ENCODE peak calls at places on chromosomes 7 and 10, in seven cellular contexts. H is astrocyte of the spinal cord, V is mesenchymal stem cell, A is BJ, F is mesendoderm, N is hepatocyte, D is adrenal gland. Y is an unnamed sample.

GRCh38 chr10:30782543-30783461 is 153.2 kb upstream of the LYZL2 start:
- DNase-seq in H (peak), V (peak), A (no peak), F (peak), N (no peak), D (no peak), Y (peak)

GRCh38 chr10:130244031-130244927 is 108.1 kb downstream of the GLRX3 start:
- DNase-seq in H (no peak), V (no peak), A (no peak), F (no peak), N (no peak), D (no peak), Y (no peak)

GRCh38 chr10:103277713-103278299 is 868 bp downstream of the INA start:
- DNase-seq in H (no peak), V (no peak), A (no peak), F (no peak), N (no peak), D (no peak), Y (no peak)

GRCh38 chr7:44884553-44885393 is 557 bp downstream of the PURB start:
- DNase-seq in H (peak), V (peak), A (no peak), F (peak), N (peak), D (peak), Y (peak)

GRCh38 chr7:149635561-149636329 is 137.6 kb downstream of the ZNF467 start:
- DNase-seq in H (no peak), V (no peak), A (no peak), F (peak), N (no peak), D (no peak), Y (peak)

GRCh38 chr7:140475747-140476333 is 3.5 kb downstream of the MKRN1 start:
- DNase-seq in H (peak), V (peak), A (no peak), F (peak), N (peak), D (no peak), Y (peak)

GRCh38 chr7:47347986-47348385 is 233.9 kb downstream of the TNS3 start:
- DNase-seq in H (no peak), V (no peak), A (no peak), F (no peak), N (no peak), D (no peak), Y (no peak)

GRCh38 chr7:17535776-17536175 is 237.3 kb downstream of the AHR start:
- DNase-seq in H (no peak), V (peak), A (no peak), F (no peak), N (no peak), D (no peak), Y (no peak)

GRCh38 chr10:130810856-130811255 is 500.7 kb downstream of the TCERG1L start:
- DNase-seq in H (no peak), V (no peak), A (no peak), F (no peak), N (no peak), D (no peak), Y (no peak)

GRCh38 chr10:78774999-78775711 is 293.6 kb upstream of the ZMIZ1 start:
- DNase-seq in H (peak), V (peak), A (no peak), F (no peak), N (peak), D (no peak), Y (peak)

GRCh38 chr7:158507917-158508316 is 79.7 kb downstream of the PTPRN2 start:
- DNase-seq in H (no peak), V (no peak), A (no peak), F (no peak), N (no peak), D (no peak), Y (no peak)
- H3K4me3 ChIP-seq in H (no peak), V (no peak), A (no peak), F (no peak), N (no peak), D (no peak), Y (no peak)

DNA sequence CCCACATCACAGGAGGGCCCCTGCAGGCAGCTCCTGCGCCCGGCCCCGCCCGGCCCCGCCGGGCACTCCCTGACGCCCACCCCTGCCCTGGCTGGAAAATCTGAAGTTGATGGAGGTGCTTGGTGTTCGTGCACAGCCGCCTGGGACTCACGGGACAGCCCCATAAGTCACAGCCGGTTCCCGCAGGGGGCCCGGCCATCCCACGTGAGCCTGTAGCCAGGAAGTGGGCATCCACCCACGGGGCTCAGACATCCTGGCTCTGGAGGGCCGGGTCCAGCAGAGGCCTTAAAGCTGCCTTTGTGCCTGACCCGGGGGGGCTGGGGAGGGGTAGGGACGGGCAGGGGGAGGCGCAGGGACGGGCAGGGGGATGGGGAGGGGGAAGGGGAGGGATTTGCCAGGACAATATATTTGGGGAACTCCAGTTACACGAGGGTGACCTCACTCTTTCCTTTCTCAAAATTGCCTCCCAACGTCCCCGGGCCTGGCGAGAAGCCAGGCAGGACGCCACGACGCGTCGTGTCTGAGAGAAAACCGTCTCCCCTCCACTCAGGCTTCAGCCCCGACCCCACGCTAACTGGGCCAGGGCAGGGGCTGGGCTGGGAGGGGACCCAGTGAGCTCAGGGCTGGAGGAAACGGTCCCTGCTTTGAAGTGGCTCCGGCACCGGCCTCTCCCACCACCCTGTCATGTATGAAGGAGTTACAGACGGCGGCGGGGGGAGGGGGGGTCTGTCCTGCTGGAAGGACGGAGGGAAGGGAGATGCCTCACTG is 82.1 kb upstream of the PDGFA start:
- DNase-seq in H (peak), V (no peak), A (no peak), F (no peak), N (no peak), D (peak), Y (peak)
- H3K4me3 ChIP-seq in H (no peak), V (no peak), A (no peak), F (no peak), N (no peak), D (no peak), Y (peak)

DNA sequence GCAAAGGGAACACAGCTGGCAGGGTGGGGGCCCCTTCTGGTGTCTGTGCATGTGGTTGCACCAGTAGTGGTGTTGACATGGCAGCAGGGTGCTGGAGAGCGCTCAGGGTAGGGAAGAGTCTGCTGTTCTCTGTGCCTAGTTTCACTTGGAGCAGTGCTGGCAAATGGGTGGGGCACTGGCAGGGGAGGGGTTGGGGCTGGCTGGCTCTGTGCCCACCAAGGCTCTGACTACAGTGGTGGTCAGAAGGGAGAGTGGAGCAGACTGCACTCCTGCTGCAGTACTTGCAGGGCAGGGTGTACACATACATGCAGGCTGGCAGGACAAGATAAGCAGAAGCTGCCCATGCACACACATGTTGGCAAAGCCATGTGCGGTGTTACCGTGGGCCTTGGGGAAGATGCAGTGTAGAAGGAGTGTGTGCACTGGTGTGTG is 18.2 kb downstream of the FAM25A start:
- DNase-seq in H (no peak), V (no peak), A (no peak), F (no peak), N (no peak), D (no peak), Y (no peak)
- H3K4me3 ChIP-seq in H (no peak), V (no peak), A (no peak), F (no peak), N (no peak), D (no peak), Y (no peak)

GRCh38 chr7:90931996-90932912 is 332.0 kb upstream of the FZD1 start:
- DNase-seq in H (peak), V (no peak), A (no peak), F (no peak), N (no peak), D (no peak), Y (peak)
- H3K4me3 ChIP-seq in H (no peak), V (no peak), A (no peak), F (no peak), N (no peak), D (no peak), Y (no peak)

DNA sequence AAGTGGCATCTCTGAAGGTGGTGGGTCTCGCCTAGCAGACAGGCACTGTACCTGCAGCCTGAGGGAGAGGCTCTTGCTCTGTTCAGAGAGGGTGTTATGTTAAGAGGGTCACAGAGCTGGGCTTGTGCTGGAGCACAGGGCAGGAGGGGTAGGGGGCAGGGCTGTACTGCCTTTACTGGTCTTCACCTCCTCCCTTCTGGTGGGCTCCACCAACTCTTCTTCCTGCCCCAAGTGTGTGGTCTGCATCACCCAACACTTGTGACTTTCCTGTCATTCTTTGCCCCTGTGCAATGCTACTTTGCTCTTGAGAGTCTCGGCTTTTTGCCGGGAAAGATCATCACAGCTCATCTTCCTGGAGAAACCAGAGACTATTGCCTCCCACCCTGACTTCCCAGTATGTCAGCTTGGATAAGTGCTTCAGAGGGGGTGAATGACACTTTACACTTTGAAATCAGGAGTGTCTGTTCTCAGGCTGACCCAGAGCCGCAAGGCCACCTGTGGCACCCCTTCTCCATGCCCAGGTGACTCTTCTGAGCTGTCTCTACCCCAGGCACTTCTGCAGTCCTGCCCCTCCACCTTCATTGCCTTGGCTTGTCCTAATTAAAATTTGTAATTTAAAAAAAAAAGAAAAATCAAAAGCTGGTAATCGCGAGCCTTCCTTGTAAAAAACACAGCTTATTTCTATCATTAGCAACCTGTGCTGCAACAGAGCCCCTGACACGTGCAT is 38.4 kb upstream of the IKZF1 start:
- DNase-seq in H (no peak), V (no peak), A (no peak), F (no peak), N (no peak), D (no peak), Y (no peak)
- H3K4me3 ChIP-seq in H (no peak), V (no peak), A (no peak), F (no peak), N (no peak), D (no peak), Y (no peak)

GRCh38 chr10:112275512-112276245 is 7.5 kb upstream of the TECTB start:
- DNase-seq in H (no peak), V (no peak), A (no peak), F (no peak), N (peak), D (no peak), Y (no peak)

GRCh38 chr10:112279482-112279881 is 3.7 kb upstream of the TECTB start:
- DNase-seq in H (no peak), V (no peak), A (no peak), F (peak), N (peak), D (no peak), Y (no peak)

GRCh38 chr10:112282086-112282485 is 1.1 kb upstream of the TECTB start:
- DNase-seq in H (no peak), V (no peak), A (no peak), F (no peak), N (no peak), D (no peak), Y (no peak)

GRCh38 chr10:112280205-112280921 is 2.8 kb upstream of the TECTB start:
- DNase-seq in H (no peak), V (no peak), A (no peak), F (no peak), N (peak), D (no peak), Y (no peak)

GRCh38 chr10:112278871-112279270 is 4.3 kb upstream of the TECTB start:
- DNase-seq in H (no peak), V (no peak), A (no peak), F (peak), N (no peak), D (no peak), Y (no peak)
- H3K4me3 ChIP-seq in H (no peak), V (no peak), A (no peak), F (no peak), N (no peak), D (no peak), Y (no peak)

Y was measured in SJCRH30.